ENCODE peak calls at places on chromosomes 1 and 21, in seven cellular contexts. M, E, U, F, D, S and C are unnamed samples.

GRCh38 chr1:6614019-6614952 is 755 bp downstream of the PHF13 start:
- DNase-seq in M (peak), E (peak), U (no peak), F (no peak), D (peak), S (peak), C (no peak)

GRCh38 chr1:147167361-147167760 is 4.9 kb downstream of the PRKAB2 start:
- DNase-seq in M (no peak), E (no peak), U (no peak), F (no peak), D (no peak), S (no peak), C (no peak)

GRCh38 chr1:11594625-11595024 is 59.6 kb downstream of the FBXO2 start:
- DNase-seq in M (no peak), E (no peak), U (no peak), F (no peak), D (no peak), S (no peak), C (no peak)

GRCh38 chr1:197781998-197782718 is 6.9 kb upstream of the DENND1B start:
- DNase-seq in M (no peak), E (no peak), U (no peak), F (no peak), D (no peak), S (no peak), C (no peak)

GRCh38 chr21:42262826-42263225 is 43.9 kb downstream of the ABCG1 start:
- DNase-seq in M (no peak), E (no peak), U (no peak), F (peak), D (no peak), S (peak), C (no peak)

GRCh38 chr1:118291686-118292085 is 106.7 kb upstream of the SPAG17 start:
- DNase-seq in M (no peak), E (no peak), U (no peak), F (no peak), D (no peak), S (no peak), C (no peak)

GRCh38 chr1:166170075-166170474 is 3.3 kb upstream of the FAM78B start:
- DNase-seq in M (no peak), E (no peak), U (no peak), F (no peak), D (no peak), S (no peak), C (no peak)

GRCh38 chr1:115179397-115179835 is 90.1 kb upstream of the TSPAN2 start:
- DNase-seq in M (no peak), E (peak), U (no peak), F (no peak), D (no peak), S (peak), C (no peak)

GRCh38 chr1:26733982-26734381 is 38.2 kb downstream of the ARID1A start:
- DNase-seq in M (no peak), E (peak), U (no peak), F (no peak), D (no peak), S (peak), C (no peak)

GRCh38 chr1:90190523-90190922 is 195.6 kb downstream of the ZNF326 start:
- DNase-seq in M (no peak), E (no peak), U (no peak), F (no peak), D (no peak), S (no peak), C (no peak)